ENCODE peak calls at places on chromosomes 11 and 22, in seven cellular contexts. One of them, this sample, is unnamed.

GRCh38 chr11:34302046-34302921 is 55.5 kb downstream of the ABTB2 start:
- DNase-seq in astrocyte of the spinal cord: peak
- DNase-seq in lung: no peak
- DNase-seq in body of pancreas: no peak
- DNase-seq in neural progenitor cell: no peak
- DNase-seq in cardiac fibroblast: peak
- DNase-seq in mucosa of descending colon: no peak
- DNase-seq in this sample: peak

GRCh38 chr11:87722756-87723599 is 452.3 kb downstream of the RAB38 start:
- DNase-seq in astrocyte of the spinal cord: no peak
- DNase-seq in lung: no peak
- DNase-seq in body of pancreas: peak
- DNase-seq in neural progenitor cell: peak
- DNase-seq in cardiac fibroblast: peak
- DNase-seq in mucosa of descending colon: peak
- DNase-seq in this sample: peak

GRCh38 chr22:17400305-17400704 is 31.0 kb downstream of the CECR2 start:
- DNase-seq in astrocyte of the spinal cord: no peak
- DNase-seq in lung: no peak
- DNase-seq in body of pancreas: no peak
- DNase-seq in neural progenitor cell: no peak
- DNase-seq in cardiac fibroblast: peak
- DNase-seq in mucosa of descending colon: no peak
- DNase-seq in this sample: no peak

GRCh38 chr11:119788911-119789560 is 60.0 kb upstream of the NECTIN1 start:
- DNase-seq in astrocyte of the spinal cord: no peak
- DNase-seq in lung: no peak
- DNase-seq in body of pancreas: no peak
- DNase-seq in neural progenitor cell: no peak
- DNase-seq in cardiac fibroblast: no peak
- DNase-seq in mucosa of descending colon: no peak
- DNase-seq in this sample: no peak

GRCh38 chr11:118109231-118109630 is 22.5 kb upstream of the SMIM35 start:
- DNase-seq in astrocyte of the spinal cord: no peak
- DNase-seq in lung: no peak
- DNase-seq in body of pancreas: no peak
- DNase-seq in neural progenitor cell: no peak
- DNase-seq in cardiac fibroblast: peak
- DNase-seq in mucosa of descending colon: no peak
- DNase-seq in this sample: no peak

GRCh38 chr22:23984430-23984829 is 4.5 kb downstream of the GSTT2 start:
- DNase-seq in astrocyte of the spinal cord: peak
- DNase-seq in lung: peak
- DNase-seq in body of pancreas: peak
- DNase-seq in neural progenitor cell: no peak
- DNase-seq in cardiac fibroblast: no peak
- DNase-seq in mucosa of descending colon: peak
- DNase-seq in this sample: peak

GRCh38 chr11:14500181-14500651 is 605 bp upstream of the COPB1 start:
- DNase-seq in astrocyte of the spinal cord: peak
- DNase-seq in lung: peak
- DNase-seq in body of pancreas: peak
- DNase-seq in neural progenitor cell: peak
- DNase-seq in cardiac fibroblast: peak
- DNase-seq in mucosa of descending colon: peak
- DNase-seq in this sample: peak

GRCh38 chr11:9893474-9893873 is 229.6 kb downstream of the SWAP70 start:
- DNase-seq in astrocyte of the spinal cord: peak
- DNase-seq in lung: no peak
- DNase-seq in body of pancreas: no peak
- DNase-seq in neural progenitor cell: peak
- DNase-seq in cardiac fibroblast: no peak
- DNase-seq in mucosa of descending colon: no peak
- DNase-seq in this sample: no peak

GRCh38 chr11:121372028-121372427 is 79.5 kb downstream of the SC5D start:
- DNase-seq in astrocyte of the spinal cord: no peak
- DNase-seq in lung: no peak
- DNase-seq in body of pancreas: no peak
- DNase-seq in neural progenitor cell: no peak
- DNase-seq in cardiac fibroblast: no peak
- DNase-seq in mucosa of descending colon: no peak
- DNase-seq in this sample: no peak

GRCh38 chr11:18013790-18014507 is 1.1 kb upstream of the SERGEF start:
- DNase-seq in astrocyte of the spinal cord: peak
- DNase-seq in lung: no peak
- DNase-seq in body of pancreas: peak
- DNase-seq in neural progenitor cell: peak
- DNase-seq in cardiac fibroblast: no peak
- DNase-seq in mucosa of descending colon: peak
- DNase-seq in this sample: no peak

GRCh38 chr11:19751055-19751454 is 38.4 kb downstream of the NAV2 start:
- DNase-seq in astrocyte of the spinal cord: no peak
- DNase-seq in lung: no peak
- DNase-seq in body of pancreas: no peak
- DNase-seq in neural progenitor cell: no peak
- DNase-seq in cardiac fibroblast: no peak
- DNase-seq in mucosa of descending colon: no peak
- DNase-seq in this sample: no peak

GRCh38 chr22:17217179-17217578 is 2.1 kb downstream of the ADA2 start:
- DNase-seq in astrocyte of the spinal cord: no peak
- DNase-seq in lung: no peak
- DNase-seq in body of pancreas: no peak
- DNase-seq in neural progenitor cell: peak
- DNase-seq in cardiac fibroblast: no peak
- DNase-seq in mucosa of descending colon: no peak
- DNase-seq in this sample: no peak

GRCh38 chr11:96074551-96075309 is 150.8 kb upstream of the MTMR2 start:
- DNase-seq in astrocyte of the spinal cord: no peak
- DNase-seq in lung: no peak
- DNase-seq in body of pancreas: no peak
- DNase-seq in neural progenitor cell: no peak
- DNase-seq in cardiac fibroblast: no peak
- DNase-seq in mucosa of descending colon: no peak
- DNase-seq in this sample: no peak

GRCh38 chr11:69873166-69874077 is 54.2 kb upstream of the FGF3 start:
- DNase-seq in astrocyte of the spinal cord: no peak
- DNase-seq in lung: no peak
- DNase-seq in body of pancreas: no peak
- DNase-seq in neural progenitor cell: no peak
- DNase-seq in cardiac fibroblast: no peak
- DNase-seq in mucosa of descending colon: no peak
- DNase-seq in this sample: no peak

GRCh38 chr11:93767018-93767417 is 17.1 kb upstream of the MED17 start:
- DNase-seq in astrocyte of the spinal cord: no peak
- DNase-seq in lung: peak
- DNase-seq in body of pancreas: no peak
- DNase-seq in neural progenitor cell: no peak
- DNase-seq in cardiac fibroblast: no peak
- DNase-seq in mucosa of descending colon: no peak
- DNase-seq in this sample: no peak

GRCh38 chr22:47918276-47918928 is 1156.0 kb downstream of the TBC1D22A start:
- DNase-seq in astrocyte of the spinal cord: no peak
- DNase-seq in lung: no peak
- DNase-seq in body of pancreas: no peak
- DNase-seq in neural progenitor cell: no peak
- DNase-seq in cardiac fibroblast: no peak
- DNase-seq in mucosa of descending colon: no peak
- DNase-seq in this sample: no peak

GRCh38 chr11:111426615-111427014 is 47.5 kb upstream of the POU2AF1 start:
- DNase-seq in astrocyte of the spinal cord: no peak
- DNase-seq in lung: no peak
- DNase-seq in body of pancreas: no peak
- DNase-seq in neural progenitor cell: no peak
- DNase-seq in cardiac fibroblast: no peak
- DNase-seq in mucosa of descending colon: peak
- DNase-seq in this sample: no peak

GRCh38 chr11:18384157-18384641 is 10.2 kb upstream of the LDHA start:
- DNase-seq in astrocyte of the spinal cord: peak
- DNase-seq in lung: peak
- DNase-seq in body of pancreas: peak
- DNase-seq in neural progenitor cell: peak
- DNase-seq in cardiac fibroblast: peak
- DNase-seq in mucosa of descending colon: peak
- DNase-seq in this sample: peak

GRCh38 chr22:45212992-45213751 is 27.5 kb downstream of the KIAA0930 start:
- DNase-seq in astrocyte of the spinal cord: peak
- DNase-seq in lung: no peak
- DNase-seq in body of pancreas: no peak
- DNase-seq in neural progenitor cell: no peak
- DNase-seq in cardiac fibroblast: peak
- DNase-seq in mucosa of descending colon: peak
- DNase-seq in this sample: peak

GRCh38 chr11:77003954-77004353 is 30.2 kb upstream of the B3GNT6 start:
- DNase-seq in astrocyte of the spinal cord: no peak
- DNase-seq in lung: no peak
- DNase-seq in body of pancreas: no peak
- DNase-seq in neural progenitor cell: no peak
- DNase-seq in cardiac fibroblast: peak
- DNase-seq in mucosa of descending colon: no peak
- DNase-seq in this sample: no peak

GRCh38 chr22:36336246-36337182 is 51.3 kb downstream of the MYH9 start:
- DNase-seq in astrocyte of the spinal cord: no peak
- DNase-seq in lung: no peak
- DNase-seq in body of pancreas: peak
- DNase-seq in neural progenitor cell: no peak
- DNase-seq in cardiac fibroblast: no peak
- DNase-seq in mucosa of descending colon: no peak
- DNase-seq in this sample: no peak
- H3K4me3 ChIP-seq in astrocyte of the spinal cord: no peak
- H3K4me3 ChIP-seq in lung: no peak
- H3K4me3 ChIP-seq in body of pancreas: no peak
- H3K4me3 ChIP-seq in neural progenitor cell: no peak
- H3K4me3 ChIP-seq in cardiac fibroblast: no peak
- H3K4me3 ChIP-seq in mucosa of descending colon: no peak
- H3K4me3 ChIP-seq in this sample: no peak

DNA sequence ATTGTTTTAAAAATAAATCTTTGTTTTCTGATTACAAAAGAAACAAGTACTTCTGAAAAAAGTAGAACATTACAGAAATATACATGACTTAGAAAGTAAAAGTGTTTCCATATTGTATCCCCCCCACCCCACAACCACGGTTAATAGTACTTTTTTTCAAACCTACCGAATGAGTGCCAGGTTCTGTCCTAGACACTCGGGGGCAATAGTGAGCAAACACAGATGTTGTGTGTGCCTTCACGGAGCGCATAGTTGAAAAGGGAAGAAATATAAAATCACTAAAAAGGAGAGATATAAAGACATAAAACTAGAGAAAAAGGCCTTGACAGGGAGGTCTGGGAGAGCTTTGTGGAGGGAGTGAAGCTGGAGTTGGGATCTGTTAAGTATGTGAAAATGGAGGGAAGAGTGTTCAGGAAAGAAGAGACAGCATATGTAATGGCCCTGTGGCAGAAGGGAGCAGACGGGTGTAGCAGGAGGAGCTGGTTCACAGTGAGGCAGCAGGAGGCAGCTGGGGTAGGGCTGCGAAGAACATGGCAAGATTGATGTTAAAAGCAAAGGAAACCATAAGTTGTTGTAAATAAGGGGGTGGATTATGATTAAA is 42.1 kb upstream of the ALX4 start:
- DNase-seq in astrocyte of the spinal cord: no peak
- DNase-seq in lung: no peak
- DNase-seq in body of pancreas: no peak
- DNase-seq in neural progenitor cell: no peak
- DNase-seq in cardiac fibroblast: no peak
- DNase-seq in mucosa of descending colon: no peak
- DNase-seq in this sample: no peak
- TF ChIP-seq CTCF in astrocyte of the spinal cord: no peak
- TF ChIP-seq CTCF in lung: no peak
- TF ChIP-seq CTCF in body of pancreas: no peak
- TF ChIP-seq CTCF in neural progenitor cell: peak
- TF ChIP-seq CTCF in cardiac fibroblast: no peak
- TF ChIP-seq CTCF in mucosa of descending colon: no peak
- TF ChIP-seq CTCF in this sample: peak

GRCh38 chr22:20576445-20576816 is 69.0 kb downstream of the MED15 start:
- DNase-seq in astrocyte of the spinal cord: no peak
- DNase-seq in lung: no peak
- DNase-seq in body of pancreas: no peak
- DNase-seq in neural progenitor cell: no peak
- DNase-seq in cardiac fibroblast: no peak
- DNase-seq in mucosa of descending colon: no peak
- DNase-seq in this sample: no peak

GRCh38 chr22:20573830-20574615 is 66.6 kb downstream of the MED15 start:
- DNase-seq in astrocyte of the spinal cord: no peak
- DNase-seq in lung: no peak
- DNase-seq in body of pancreas: no peak
- DNase-seq in neural progenitor cell: no peak
- DNase-seq in cardiac fibroblast: no peak
- DNase-seq in mucosa of descending colon: no peak
- DNase-seq in this sample: no peak

GRCh38 chr22:20575724-20576444 is 68.5 kb downstream of the MED15 start:
- DNase-seq in astrocyte of the spinal cord: no peak
- DNase-seq in lung: no peak
- DNase-seq in body of pancreas: no peak
- DNase-seq in neural progenitor cell: no peak
- DNase-seq in cardiac fibroblast: no peak
- DNase-seq in mucosa of descending colon: no peak
- DNase-seq in this sample: no peak

GRCh38 chr22:20573176-20573829 is 65.9 kb downstream of the MED15 start:
- DNase-seq in astrocyte of the spinal cord: no peak
- DNase-seq in lung: no peak
- DNase-seq in body of pancreas: no peak
- DNase-seq in neural progenitor cell: no peak
- DNase-seq in cardiac fibroblast: no peak
- DNase-seq in mucosa of descending colon: no peak
- DNase-seq in this sample: peak

GRCh38 chr22:20574920-20575353 is 67.5 kb downstream of the MED15 start:
- DNase-seq in astrocyte of the spinal cord: no peak
- DNase-seq in lung: no peak
- DNase-seq in body of pancreas: no peak
- DNase-seq in neural progenitor cell: no peak
- DNase-seq in cardiac fibroblast: no peak
- DNase-seq in mucosa of descending colon: peak
- DNase-seq in this sample: no peak
- H3K4me3 ChIP-seq in astrocyte of the spinal cord: no peak
- H3K4me3 ChIP-seq in lung: no peak
- H3K4me3 ChIP-seq in body of pancreas: no peak
- H3K4me3 ChIP-seq in neural progenitor cell: no peak
- H3K4me3 ChIP-seq in cardiac fibroblast: no peak
- H3K4me3 ChIP-seq in mucosa of descending colon: no peak
- H3K4me3 ChIP-seq in this sample: no peak

DNA sequence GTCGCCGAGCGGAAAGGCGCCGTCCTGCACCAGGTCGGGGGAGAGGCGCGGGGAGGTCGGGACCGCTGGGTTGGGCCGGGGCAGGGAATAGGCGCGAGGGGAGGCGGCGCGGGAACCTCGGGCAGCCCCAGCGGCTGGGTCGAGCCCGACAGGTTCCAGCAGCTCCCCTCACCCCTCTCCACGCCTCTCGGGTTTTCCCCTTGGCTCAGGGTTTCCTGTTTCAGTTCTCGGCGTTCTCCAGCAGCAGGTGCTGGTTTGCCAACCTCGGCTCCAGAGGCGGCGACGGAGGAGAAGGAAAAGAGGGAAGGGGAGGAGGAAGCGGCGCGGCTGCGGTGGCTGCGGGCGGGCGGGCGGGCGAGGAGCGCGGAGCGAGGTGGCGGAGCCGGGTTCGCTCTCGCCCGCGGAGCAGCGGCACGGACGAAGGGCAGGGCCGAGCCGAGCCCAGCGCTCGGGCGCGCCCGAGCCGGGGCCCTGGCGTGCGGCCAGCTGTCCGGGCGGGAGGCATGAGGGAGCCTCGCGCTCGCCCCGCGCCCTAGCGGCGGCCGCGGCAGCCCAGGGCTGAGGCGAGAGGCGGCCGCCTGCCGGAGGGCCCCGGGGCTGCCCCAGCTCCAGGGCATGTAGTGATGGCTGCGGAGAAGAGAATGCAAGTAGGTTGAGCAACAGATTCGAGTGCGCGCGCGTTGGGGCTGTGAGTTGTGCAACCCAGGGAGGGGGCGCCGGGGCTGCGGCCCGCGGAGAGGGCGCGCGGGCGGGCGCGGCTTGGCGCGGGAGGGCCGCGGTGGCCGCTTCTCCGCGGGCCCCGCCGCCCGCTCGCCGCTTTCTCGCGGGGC is at the start of gene ZC3H12C:
- DNase-seq in astrocyte of the spinal cord: peak
- DNase-seq in lung: peak
- DNase-seq in body of pancreas: peak
- DNase-seq in neural progenitor cell: peak
- DNase-seq in cardiac fibroblast: peak
- DNase-seq in mucosa of descending colon: peak
- DNase-seq in this sample: peak
- TF ChIP-seq CTCF in astrocyte of the spinal cord: peak
- TF ChIP-seq CTCF in lung: no peak
- TF ChIP-seq CTCF in body of pancreas: peak
- TF ChIP-seq CTCF in neural progenitor cell: peak
- TF ChIP-seq CTCF in cardiac fibroblast: peak
- TF ChIP-seq CTCF in mucosa of descending colon: peak
- TF ChIP-seq CTCF in this sample: peak

This sample was measured in fibroblast of villous mesenchyme.